ENCODE peak calls at places on chromosomes 1 and 21, in nine cellular contexts. U, N, A, I, Q, D, P, Z and J are unnamed samples.

GRCh38 chr21:31201548-31201947 is 142.5 kb downstream of the TIAM1 start:
- DNase-seq in U (no peak), N (peak), A (no peak), I (no peak), Q (no peak), D (peak), P (no peak), Z (no peak), J (peak)

GRCh38 chr1:117061986-117062415 is 1.9 kb downstream of the TTF2 start:
- DNase-seq in U (no peak), N (no peak), A (no peak), I (no peak), Q (no peak), D (no peak), P (peak), Z (peak), J (no peak)

GRCh38 chr1:226404904-226405222 is 3.0 kb downstream of the PARP1 start:
- DNase-seq in U (no peak), N (no peak), A (no peak), I (no peak), Q (no peak), D (no peak), P (no peak), Z (no peak), J (no peak)

GRCh38 chr21:35924714-35925301 is 135.5 kb downstream of the SETD4 start:
- DNase-seq in U (no peak), N (no peak), A (no peak), I (no peak), Q (no peak), D (peak), P (peak), Z (no peak), J (no peak)

GRCh38 chr1:245589827-245590421 is 435.1 kb downstream of the KIF26B start:
- DNase-seq in U (no peak), N (no peak), A (no peak), I (no peak), Q (no peak), D (no peak), P (no peak), Z (no peak), J (no peak)

GRCh38 chr1:148373236-148373935 is 109.7 kb downstream of the PPIAL4G start:
- DNase-seq in U (no peak), N (no peak), A (no peak), I (no peak), Q (no peak), D (no peak), P (no peak), Z (no peak), J (no peak)

GRCh38 chr1:24022611-24023359 is 42.7 kb upstream of the SRSF10 start:
- DNase-seq in U (no peak), N (no peak), A (no peak), I (no peak), Q (no peak), D (no peak), P (peak), Z (peak), J (no peak)

GRCh38 chr21:44947111-44947929 is 7.5 kb downstream of the SLX9 start:
- DNase-seq in U (peak), N (no peak), A (no peak), I (no peak), Q (peak), D (no peak), P (no peak), Z (no peak), J (no peak)

GRCh38 chr1:7422561-7422960 is 348.5 kb upstream of the VAMP3 start:
- DNase-seq in U (peak), N (peak), A (no peak), I (no peak), Q (no peak), D (no peak), P (no peak), Z (no peak), J (no peak)

GRCh38 chr21:34797926-34798595 is 129.3 kb downstream of the CLIC6 start:
- DNase-seq in U (no peak), N (no peak), A (no peak), I (no peak), Q (no peak), D (no peak), P (peak), Z (no peak), J (no peak)

GRCh38 chr1:245060684-245061374 is 94.0 kb upstream of the KIF26B start:
- DNase-seq in U (no peak), N (no peak), A (no peak), I (no peak), Q (no peak), D (peak), P (no peak), Z (peak), J (no peak)

GRCh38 chr1:62588000-62588399 is 9.3 kb upstream of the ANGPTL3 start:
- DNase-seq in U (no peak), N (no peak), A (no peak), I (no peak), Q (no peak), D (no peak), P (no peak), Z (no peak), J (no peak)

GRCh38 chr1:247401310-247402098 is 14.5 kb upstream of the NLRP3 start:
- DNase-seq in U (no peak), N (no peak), A (no peak), I (no peak), Q (no peak), D (no peak), P (no peak), Z (no peak), J (no peak)

GRCh38 chr1:59044535-59045121 is 252.3 kb upstream of the FGGY start:
- DNase-seq in U (no peak), N (no peak), A (no peak), I (no peak), Q (no peak), D (no peak), P (no peak), Z (no peak), J (no peak)

GRCh38 chr1:175600721-175601440 is 142.5 kb downstream of the TNR start:
- DNase-seq in U (no peak), N (no peak), A (no peak), I (no peak), Q (no peak), D (no peak), P (no peak), Z (no peak), J (no peak)

GRCh38 chr1:233269656-233270055 is 25.9 kb downstream of the PCNX2 start:
- DNase-seq in U (no peak), N (no peak), A (no peak), I (no peak), Q (no peak), D (no peak), P (peak), Z (peak), J (no peak)

GRCh38 chr1:116110507-116111195 is 548 bp upstream of the MAB21L3 start:
- DNase-seq in U (no peak), N (no peak), A (no peak), I (no peak), Q (no peak), D (no peak), P (no peak), Z (no peak), J (no peak)

GRCh38 chr1:193413376-193413775 is 227.0 kb upstream of the B3GALT2 start:
- DNase-seq in U (no peak), N (no peak), A (no peak), I (no peak), Q (no peak), D (no peak), P (no peak), Z (no peak), J (no peak)

GRCh38 chr21:44453120-44453519 is 2.2 kb upstream of the LRRC3 start:
- DNase-seq in U (no peak), N (no peak), A (no peak), I (no peak), Q (no peak), D (no peak), P (no peak), Z (no peak), J (no peak)

GRCh38 chr1:62962794-62963776 is 179.2 kb downstream of the ATG4C start:
- DNase-seq in U (peak), N (no peak), A (no peak), I (peak), Q (no peak), D (peak), P (peak), Z (peak), J (no peak)

GRCh38 chr1:3902546-3902945 is 2.5 kb upstream of the C1orf174 start:
- DNase-seq in U (no peak), N (no peak), A (no peak), I (no peak), Q (no peak), D (no peak), P (no peak), Z (no peak), J (no peak)

GRCh38 chr1:191993549-191993948 is 164.7 kb upstream of the RGS18 start:
- DNase-seq in U (no peak), N (no peak), A (no peak), I (peak), Q (no peak), D (no peak), P (peak), Z (no peak), J (no peak)

GRCh38 chr1:67586596-67586995 is 98.4 kb upstream of the GADD45A start:
- DNase-seq in U (no peak), N (no peak), A (no peak), I (no peak), Q (no peak), D (no peak), P (no peak), Z (no peak), J (no peak)

GRCh38 chr1:167683641-167684502 is 37.9 kb upstream of the MPZL1 start:
- DNase-seq in U (no peak), N (no peak), A (no peak), I (no peak), Q (peak), D (no peak), P (peak), Z (peak), J (no peak)

DNA sequence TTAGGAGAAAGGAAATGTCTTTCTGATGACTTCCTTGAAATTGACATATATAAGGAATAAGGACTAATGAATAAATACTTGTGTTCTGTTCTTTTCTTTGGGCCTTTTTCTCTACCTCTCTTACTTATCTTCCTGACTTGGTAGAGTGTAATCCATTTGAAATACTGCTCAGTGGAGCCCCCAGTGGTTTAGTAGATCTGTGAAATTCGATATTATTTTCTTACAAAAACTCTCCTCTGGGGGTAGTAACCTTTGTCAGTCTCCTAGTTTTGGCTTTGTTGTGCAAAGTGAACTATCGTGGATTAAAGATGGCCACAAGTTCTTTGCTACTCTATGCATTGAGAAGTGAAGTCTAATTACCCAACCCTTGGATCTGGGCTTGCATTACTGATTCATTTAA is 48.8 kb downstream of the DUSP10 start:
- DNase-seq in U (no peak), N (no peak), A (no peak), I (no peak), Q (no peak), D (no peak), P (no peak), Z (no peak), J (no peak)
- H3K4me3 ChIP-seq in U (no peak), N (no peak), A (no peak), I (no peak), Q (no peak), D (no peak), P (no peak), Z (no peak), J (no peak)

GRCh38 chr1:33337994-33338494 is 17.1 kb upstream of the A3GALT2 start:
- DNase-seq in U (no peak), N (no peak), A (no peak), I (no peak), Q (no peak), D (peak), P (no peak), Z (no peak), J (no peak)
- H3K27ac ChIP-seq in U (peak), N (peak), A (peak), I (no peak), Q (peak), D (peak), P (peak), Z (peak), J (peak)

DNA sequence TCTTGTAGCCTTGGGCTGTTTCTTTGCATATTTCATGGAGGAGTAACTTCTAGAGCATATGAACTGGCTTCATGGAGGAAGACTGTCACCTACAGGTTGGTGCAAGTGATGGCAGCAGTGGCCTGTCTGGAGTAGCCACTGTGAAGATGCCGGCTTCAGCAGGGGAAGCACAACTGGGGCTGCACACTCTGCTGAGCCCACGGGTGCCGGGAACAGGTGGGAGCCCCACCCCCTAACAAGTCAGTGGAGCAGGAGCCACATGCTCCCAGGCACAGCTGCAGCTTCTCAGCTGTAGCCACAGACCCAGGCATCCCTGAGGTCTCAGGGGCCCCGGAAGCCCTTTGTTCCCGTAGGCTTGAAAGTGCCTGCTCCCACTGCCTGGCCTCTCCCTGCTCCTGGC is 43.2 kb upstream of the C1orf185 start:
- DNase-seq in U (no peak), N (no peak), A (no peak), I (no peak), Q (no peak), D (no peak), P (peak), Z (no peak), J (no peak)
- TF ChIP-seq CTCF in U (no peak), N (no peak), A (no peak), I (peak), Q (no peak), D (no peak), P (peak), Z (peak), J (no peak)

GRCh38 chr1:212594640-212595039 is 13.9 kb upstream of the ATF3 start:
- DNase-seq in U (no peak), N (no peak), A (no peak), I (no peak), Q (no peak), D (no peak), P (no peak), Z (no peak), J (no peak)

GRCh38 chr1:212595229-212595628 is 13.3 kb upstream of the ATF3 start:
- DNase-seq in U (no peak), N (no peak), A (no peak), I (no peak), Q (no peak), D (no peak), P (no peak), Z (no peak), J (no peak)

GRCh38 chr1:212589434-212589833 is 19.1 kb upstream of the ATF3 start:
- DNase-seq in U (no peak), N (no peak), A (no peak), I (no peak), Q (no peak), D (no peak), P (no peak), Z (no peak), J (no peak)

GRCh38 chr1:212593696-212594335 is 14.7 kb upstream of the ATF3 start:
- DNase-seq in U (no peak), N (no peak), A (no peak), I (no peak), Q (no peak), D (no peak), P (no peak), Z (no peak), J (no peak)

DNA sequence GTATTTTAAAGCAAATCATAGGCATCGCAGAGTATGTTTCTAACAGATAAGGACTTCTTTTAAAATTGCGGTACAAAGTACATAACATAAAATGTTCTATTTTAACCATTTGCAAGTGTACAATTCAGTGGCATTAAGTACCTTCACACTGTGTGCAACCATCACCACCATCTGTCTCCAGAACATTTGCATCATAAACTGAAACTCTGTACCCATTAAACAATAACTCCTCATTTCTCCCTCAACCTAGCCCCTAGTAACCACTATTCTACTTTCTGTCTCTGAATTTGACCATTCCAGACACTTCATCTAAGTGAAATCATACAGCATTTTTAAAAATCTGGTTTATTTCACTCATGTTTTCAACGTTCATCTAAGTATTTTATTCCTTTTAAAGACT is 16.6 kb upstream of the ATF3 start:
- DNase-seq in U (no peak), N (no peak), A (no peak), I (no peak), Q (no peak), D (no peak), P (no peak), Z (no peak), J (no peak)
- H3K4me3 ChIP-seq in U (no peak), N (no peak), A (no peak), I (no peak), Q (no peak), D (no peak), P (no peak), Z (no peak), J (no peak)

GRCh38 chr1:44811234-44811633 is 2.9 kb downstream of the BTBD19 start:
- DNase-seq in U (peak), N (peak), A (peak), I (no peak), Q (peak), D (peak), P (no peak), Z (peak), J (no peak)
- H3K27ac ChIP-seq in U (peak), N (peak), A (peak), I (no peak), Q (peak), D (peak), P (no peak), Z (peak), J (peak)

DNA sequence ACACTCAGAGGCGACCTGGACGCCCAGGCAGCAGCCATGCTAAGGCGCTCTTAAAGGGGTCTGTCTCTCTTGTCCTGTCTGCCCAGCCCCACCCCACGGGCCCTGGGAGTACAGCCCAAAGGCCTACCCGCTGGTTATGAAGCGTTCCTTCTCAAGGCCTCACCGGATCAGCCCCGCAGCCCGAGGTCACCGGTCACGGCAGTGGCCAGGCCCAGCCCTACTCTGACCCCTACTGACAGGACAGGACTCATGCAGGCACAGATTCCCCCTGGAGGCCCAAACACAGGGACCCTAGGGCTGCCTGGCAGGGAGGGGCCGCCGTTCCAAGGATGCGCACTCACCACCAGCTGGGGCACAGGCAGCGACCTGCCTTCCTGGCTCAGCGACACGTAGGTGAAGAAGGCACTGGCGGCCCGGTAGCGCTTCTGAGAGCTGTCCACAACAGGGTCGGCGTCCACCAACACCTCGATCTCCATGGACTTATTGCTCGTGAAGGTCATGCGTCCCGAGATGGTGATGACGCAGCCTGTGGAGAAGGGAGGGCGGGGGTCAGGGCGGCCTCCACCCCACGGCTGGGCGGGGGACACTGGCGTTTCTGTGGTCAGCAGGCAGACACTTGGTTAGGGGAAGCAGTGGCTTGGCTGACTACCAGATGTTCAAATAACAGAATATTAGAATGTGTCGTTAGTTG is 20.0 kb upstream of the GPR153 start:
- DNase-seq in U (no peak), N (no peak), A (no peak), I (no peak), Q (no peak), D (peak), P (no peak), Z (no peak), J (no peak)
- TF ChIP-seq CTCF in U (peak), N (peak), A (no peak), I (no peak), Q (peak), D (peak), P (peak), Z (no peak), J (no peak)

GRCh38 chr1:37078866-37079265 is 44.6 kb upstream of the GRIK3 start:
- DNase-seq in U (no peak), N (no peak), A (peak), I (no peak), Q (no peak), D (no peak), P (no peak), Z (no peak), J (no peak)
- H3K4me3 ChIP-seq in U (no peak), N (no peak), A (peak), I (no peak), Q (no peak), D (no peak), P (no peak), Z (no peak), J (no peak)

GRCh38 chr1:108893141-108893530 is 16.4 kb downstream of the GPSM2 start:
- DNase-seq in U (no peak), N (no peak), A (no peak), I (no peak), Q (no peak), D (no peak), P (no peak), Z (no peak), J (no peak)

GRCh38 chr1:108897865-108898720 is 21.3 kb downstream of the GPSM2 start:
- DNase-seq in U (no peak), N (no peak), A (no peak), I (peak), Q (no peak), D (peak), P (peak), Z (peak), J (no peak)

GRCh38 chr1:108889706-108890105 is 12.9 kb downstream of the GPSM2 start:
- DNase-seq in U (no peak), N (no peak), A (no peak), I (no peak), Q (no peak), D (no peak), P (no peak), Z (no peak), J (no peak)

GRCh38 chr1:108896160-108897150 is 19.7 kb downstream of the GPSM2 start:
- DNase-seq in U (no peak), N (no peak), A (no peak), I (no peak), Q (no peak), D (peak), P (no peak), Z (no peak), J (no peak)

GRCh38 chr1:108892356-108893140 is 15.8 kb downstream of the GPSM2 start:
- DNase-seq in U (no peak), N (no peak), A (no peak), I (no peak), Q (no peak), D (no peak), P (no peak), Z (no peak), J (no peak)
- H3K27ac ChIP-seq in U (no peak), N (no peak), A (peak), I (no peak), Q (no peak), D (no peak), P (peak), Z (no peak), J (no peak)

DNA sequence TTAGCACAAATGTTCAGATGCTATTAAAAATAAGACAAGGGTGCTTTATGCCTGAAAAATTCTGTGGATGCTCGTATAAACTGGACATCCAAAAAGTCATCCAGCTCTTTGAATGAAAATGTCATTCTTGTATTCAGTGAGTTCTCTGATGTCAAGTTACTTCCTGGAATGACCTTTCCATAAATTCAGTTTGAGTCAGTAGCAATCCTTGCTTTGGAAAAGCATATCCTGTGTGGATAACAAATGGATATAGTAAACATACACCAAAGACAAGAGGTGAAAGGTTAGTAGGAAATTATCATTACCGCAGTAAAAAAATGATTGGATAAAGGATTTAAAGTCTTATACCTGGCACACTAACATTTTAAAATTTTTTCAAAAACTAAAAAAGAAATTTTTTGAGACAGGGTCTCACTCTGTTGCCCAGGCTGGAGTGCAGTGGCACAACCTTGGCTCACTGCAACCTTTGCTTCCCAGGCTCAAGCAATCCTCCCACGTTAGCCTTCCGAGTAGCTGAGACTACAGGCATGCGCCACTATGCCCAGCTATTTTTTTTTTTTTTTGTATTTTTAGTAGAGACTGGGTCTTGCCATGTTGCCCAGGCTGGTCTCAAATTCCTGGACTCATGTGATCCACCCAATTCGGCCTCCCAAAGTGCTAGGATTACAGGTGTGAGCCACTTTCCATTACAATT is 10.8 kb upstream of the LAMC1 start:
- DNase-seq in U (no peak), N (no peak), A (no peak), I (no peak), Q (no peak), D (no peak), P (no peak), Z (no peak), J (no peak)
- TF ChIP-seq CTCF in U (no peak), N (no peak), A (no peak), I (no peak), Q (no peak), D (no peak), P (no peak), Z (no peak), J (no peak)